ENCODE peak calls at places on chromosome 4, in ten cellular contexts. K, C, U, N, T, Q, A, L, R and Z are unnamed samples. For H3K4me1, the result is how much of the 10 kb centered on the place peaks cover.

GRCh38 chr4:105192910-105193309 is 46.2 kb downstream of the TET2 start:
- DNase-seq in K (no peak), C (no peak), U (no peak), N (no peak), T (no peak), Q (no peak), A (no peak), L (no peak), R (no peak), Z (no peak)

GRCh38 chr4:132071815-132072214 is 1077.3 kb upstream of the PCDH10 start:
- DNase-seq in K (no peak), C (no peak), U (no peak), N (no peak), T (no peak), Q (no peak), A (no peak), L (no peak), R (no peak), Z (no peak)

GRCh38 chr4:99564921-99565320 is 1.1 kb upstream of the TRMT10A start:
- DNase-seq in K (no peak), C (no peak), U (no peak), N (no peak), T (no peak), Q (no peak), A (no peak), L (no peak), R (no peak), Z (no peak)

GRCh38 chr4:124151031-124151430 is 561.5 kb downstream of the ANKRD50 start:
- DNase-seq in K (no peak), C (no peak), U (no peak), N (no peak), T (no peak), Q (no peak), A (no peak), L (no peak), R (no peak), Z (no peak)

GRCh38 chr4:24067781-24068193 is 177.9 kb upstream of the PPARGC1A start:
- DNase-seq in K (no peak), C (peak), U (no peak), N (no peak), T (peak), Q (no peak), A (no peak), L (peak), R (peak), Z (no peak)

GRCh38 chr4:98514930-98515809 is 143.2 kb downstream of the TSPAN5 start:
- DNase-seq in K (no peak), C (no peak), U (no peak), N (no peak), T (peak), Q (peak), A (no peak), L (no peak), R (no peak), Z (no peak)

GRCh38 chr4:156656911-156657310 is 314.7 kb downstream of the PDGFC start:
- DNase-seq in K (no peak), C (no peak), U (no peak), N (no peak), T (no peak), Q (no peak), A (no peak), L (no peak), R (no peak), Z (no peak)

GRCh38 chr4:80184053-80184790 is 13.1 kb upstream of the PRDM8 start:
- DNase-seq in K (peak), C (no peak), U (peak), N (peak), T (peak), Q (peak), A (no peak), L (peak), R (peak), Z (peak)

GRCh38 chr4:111213520-111213919 is 590.6 kb upstream of the PITX2 start:
- DNase-seq in K (no peak), C (no peak), U (no peak), N (no peak), T (no peak), Q (no peak), A (no peak), L (no peak), R (no peak), Z (no peak)

GRCh38 chr4:38855466-38855865 is 1.2 kb downstream of the TLR6 start:
- DNase-seq in K (no peak), C (no peak), U (no peak), N (no peak), T (no peak), Q (no peak), A (no peak), L (no peak), R (no peak), Z (no peak)
- H3K4me3 ChIP-seq in K (no peak), C (no peak), U (no peak), N (peak), T (no peak), Q (no peak), A (no peak), L (no peak), R (no peak), Z (no peak)

GRCh38 chr4:164536829-164537228 is 217.1 kb upstream of the SMIM31 start:
- DNase-seq in K (no peak), C (no peak), U (no peak), N (no peak), T (no peak), Q (no peak), A (peak), L (no peak), R (no peak), Z (no peak)
- H3K27ac ChIP-seq in K (no peak), C (no peak), U (no peak), N (no peak), T (peak), Q (no peak), A (no peak), L (no peak), R (no peak), Z (no peak)

GRCh38 chr4:8277356-8278008 is 7.9 kb downstream of the HTRA3 start:
- DNase-seq in K (peak), C (no peak), U (no peak), N (peak), T (no peak), Q (no peak), A (no peak), L (no peak), R (no peak), Z (no peak)
- H3K4me1 ChIP-seq in K (half or more), C (under half), U (under half), N (half or more), T (under half), Q (under half), A (under half), L (under half), R (under half), Z (under half)

GRCh38 chr4:127624176-127624575 is 8.6 kb upstream of the INTU start:
- DNase-seq in K (no peak), C (no peak), U (no peak), N (no peak), T (no peak), Q (no peak), A (no peak), L (no peak), R (no peak), Z (no peak)

GRCh38 chr4:127618427-127618826 is 14.3 kb upstream of the INTU start:
- DNase-seq in K (no peak), C (no peak), U (no peak), N (no peak), T (no peak), Q (no peak), A (no peak), L (no peak), R (no peak), Z (no peak)

GRCh38 chr4:127622923-127623754 is 9.6 kb upstream of the INTU start:
- DNase-seq in K (no peak), C (no peak), U (peak), N (peak), T (peak), Q (peak), A (no peak), L (no peak), R (peak), Z (no peak)

GRCh38 chr4:127622621-127622922 is 10.2 kb upstream of the INTU start:
- DNase-seq in K (no peak), C (peak), U (no peak), N (no peak), T (no peak), Q (no peak), A (no peak), L (no peak), R (no peak), Z (no peak)

GRCh38 chr4:127623755-127624087 is 9.0 kb upstream of the INTU start:
- DNase-seq in K (no peak), C (no peak), U (no peak), N (no peak), T (no peak), Q (no peak), A (no peak), L (no peak), R (no peak), Z (no peak)
- H3K4me3 ChIP-seq in K (peak), C (peak), U (peak), N (peak), T (peak), Q (no peak), A (peak), L (peak), R (peak), Z (no peak)

DNA sequence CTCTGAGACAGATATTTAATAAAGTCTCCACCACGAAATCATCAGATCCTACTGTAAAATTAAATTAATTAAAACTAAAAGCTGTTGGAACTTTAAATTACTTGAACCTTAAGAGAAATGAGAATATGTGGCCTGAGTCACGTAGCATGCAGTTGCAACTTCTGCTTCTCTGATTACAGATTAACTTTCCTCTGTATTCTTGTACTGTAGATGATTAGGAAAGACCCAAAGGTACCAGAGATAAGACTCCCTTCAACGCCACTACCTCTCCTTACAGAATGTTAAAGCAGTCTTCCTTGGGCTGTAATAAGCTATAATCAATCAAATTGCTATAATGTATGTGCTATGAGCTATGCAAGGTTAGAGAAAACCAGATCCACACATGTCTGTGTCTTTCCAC is 47.9 kb downstream of the FAM13A start:
- DNase-seq in K (no peak), C (no peak), U (no peak), N (no peak), T (no peak), Q (no peak), A (no peak), L (no peak), R (no peak), Z (no peak)
- H3K27ac ChIP-seq in K (no peak), C (no peak), U (no peak), N (no peak), T (no peak), Q (no peak), A (no peak), L (no peak), R (peak), Z (no peak)

GRCh38 chr4:37990731-37991130 is 30.5 kb downstream of the PTTG2 start:
- DNase-seq in K (no peak), C (no peak), U (no peak), N (no peak), T (no peak), Q (no peak), A (no peak), L (no peak), R (no peak), Z (no peak)

GRCh38 chr4:37985730-37986275 is 25.6 kb downstream of the PTTG2 start:
- DNase-seq in K (no peak), C (no peak), U (no peak), N (no peak), T (no peak), Q (no peak), A (no peak), L (no peak), R (no peak), Z (no peak)

GRCh38 chr4:37988670-37989069 is 28.5 kb downstream of the PTTG2 start:
- DNase-seq in K (no peak), C (no peak), U (no peak), N (no peak), T (peak), Q (no peak), A (no peak), L (no peak), R (no peak), Z (no peak)

GRCh38 chr4:37991623-37992410 is 31.6 kb downstream of the PTTG2 start:
- DNase-seq in K (no peak), C (no peak), U (no peak), N (no peak), T (peak), Q (no peak), A (no peak), L (no peak), R (no peak), Z (no peak)

GRCh38 chr4:37989398-37990260 is 29.4 kb downstream of the PTTG2 start:
- DNase-seq in K (no peak), C (no peak), U (no peak), N (no peak), T (no peak), Q (no peak), A (no peak), L (no peak), R (no peak), Z (no peak)
- H3K4me1 ChIP-seq in K (under half), C (under half), U (under half), N (half or more), T (under half), Q (under half), A (half or more), L (under half), R (under half), Z (under half)

GRCh38 chr4:152106113-152106763 is 345.4 kb upstream of the GATB start:
- DNase-seq in K (peak), C (no peak), U (no peak), N (peak), T (no peak), Q (no peak), A (peak), L (peak), R (peak), Z (no peak)
- H3K4me3 ChIP-seq in K (no peak), C (no peak), U (no peak), N (no peak), T (no peak), Q (no peak), A (no peak), L (no peak), R (no peak), Z (no peak)

DNA sequence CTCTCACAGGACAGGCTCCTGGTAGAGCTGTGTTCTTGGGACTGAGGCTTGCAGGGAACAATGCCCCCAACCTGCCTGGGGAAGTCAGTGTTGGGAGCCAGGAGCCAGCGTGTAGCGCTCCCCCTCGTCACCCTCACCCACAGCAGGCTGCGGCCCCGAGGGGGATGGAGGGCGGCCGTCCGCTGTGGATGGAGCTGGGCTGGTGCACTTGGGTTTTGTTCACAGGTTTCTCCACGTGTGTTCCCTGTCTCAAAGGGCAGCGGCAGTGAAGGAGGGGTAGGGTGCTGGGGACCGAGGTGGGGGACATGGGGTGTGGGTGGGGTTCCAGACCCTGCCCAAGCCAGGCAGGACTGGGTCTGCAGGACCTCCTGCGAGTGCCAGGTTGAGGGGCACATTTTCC is 69.1 kb downstream of the RGS12 start:
- DNase-seq in K (peak), C (no peak), U (no peak), N (no peak), T (no peak), Q (no peak), A (no peak), L (no peak), R (no peak), Z (no peak)
- H3K27ac ChIP-seq in K (no peak), C (no peak), U (no peak), N (no peak), T (no peak), Q (no peak), A (no peak), L (no peak), R (no peak), Z (no peak)

GRCh38 chr4:139163806-139164206 is 13.2 kb downstream of the ELF2 start:
- DNase-seq in K (no peak), C (no peak), U (no peak), N (no peak), T (no peak), Q (no peak), A (no peak), L (no peak), R (no peak), Z (no peak)
- H3K4me1 ChIP-seq in K (under half), C (under half), U (under half), N (half or more), T (under half), Q (under half), A (under half), L (under half), R (under half), Z (under half)